ENCODE peak calls at places on chromosomes 16 and 17, in ten cellular contexts. Z is AG10803, D is NCI-H2029, C is stromal cell of bone marrow, A is Calu3, Y is T-helper 2 cell, U is NCI-H1436, W is iPS-NIHi11, T is adrenal gland, K is AG09319. S is an unnamed sample.

GRCh38 chr17:36578671-36579070 is 13.0 kb upstream of the DHRS11 start:
- DNase-seq in Z (peak), D (no peak), C (no peak), A (no peak), Y (no peak), U (no peak), W (no peak), T (no peak), K (no peak), S (peak)

GRCh38 chr17:3929181-3929580 is 12.9 kb upstream of the P2RX1 start:
- DNase-seq in Z (no peak), D (no peak), C (no peak), A (no peak), Y (no peak), U (no peak), W (peak), T (no peak), K (no peak), S (no peak)

GRCh38 chr17:18319604-18320256 is 4.6 kb downstream of the SMCR8 start:
- DNase-seq in Z (peak), D (no peak), C (peak), A (no peak), Y (no peak), U (peak), W (peak), T (peak), K (peak), S (peak)

GRCh38 chr16:13561276-13561675 is 358.7 kb upstream of the ERCC4 start:
- DNase-seq in Z (no peak), D (no peak), C (no peak), A (no peak), Y (no peak), U (no peak), W (no peak), T (no peak), K (no peak), S (no peak)

GRCh38 chr17:76536511-76537287 is 810 bp downstream of the CYGB start:
- DNase-seq in Z (no peak), D (no peak), C (no peak), A (no peak), Y (no peak), U (no peak), W (no peak), T (no peak), K (no peak), S (no peak)

GRCh38 chr16:60811657-60812056 is 1224.6 kb downstream of the CDH8 start:
- DNase-seq in Z (peak), D (no peak), C (no peak), A (no peak), Y (no peak), U (no peak), W (no peak), T (no peak), K (no peak), S (no peak)

GRCh38 chr17:65794572-65794971 is 233.1 kb upstream of the AXIN2 start:
- DNase-seq in Z (peak), D (no peak), C (no peak), A (peak), Y (no peak), U (peak), W (peak), T (no peak), K (no peak), S (peak)

GRCh38 chr16:19883296-19883951 is 1.2 kb downstream of the GPRC5B start:
- DNase-seq in Z (no peak), D (no peak), C (no peak), A (peak), Y (no peak), U (no peak), W (no peak), T (peak), K (no peak), S (no peak)

GRCh38 chr17:69342896-69343644 is 16.1 kb upstream of the ABCA5 start:
- DNase-seq in Z (no peak), D (no peak), C (no peak), A (no peak), Y (no peak), U (no peak), W (no peak), T (no peak), K (no peak), S (no peak)

GRCh38 chr16:49484936-49485335 is 111.3 kb downstream of the C16orf78 start:
- DNase-seq in Z (no peak), D (no peak), C (no peak), A (no peak), Y (no peak), U (no peak), W (no peak), T (no peak), K (no peak), S (no peak)

GRCh38 chr17:79644617-79645016 is 33.8 kb upstream of the RBFOX3 start:
- DNase-seq in Z (no peak), D (no peak), C (no peak), A (no peak), Y (no peak), U (no peak), W (no peak), T (no peak), K (no peak), S (no peak)

GRCh38 chr17:63019138-63019873 is 53.3 kb downstream of the TANC2 start:
- DNase-seq in Z (no peak), D (no peak), C (no peak), A (no peak), Y (no peak), U (no peak), W (no peak), T (no peak), K (no peak), S (no peak)

GRCh38 chr17:29292071-29292991 is 1.6 kb downstream of the NUFIP2 start:
- DNase-seq in Z (peak), D (no peak), C (peak), A (peak), Y (peak), U (peak), W (peak), T (peak), K (no peak), S (peak)

GRCh38 chr16:22300427-22301071 is 3.3 kb downstream of the POLR3E start:
- DNase-seq in Z (peak), D (peak), C (peak), A (peak), Y (no peak), U (no peak), W (peak), T (peak), K (no peak), S (peak)

GRCh38 chr17:15966183-15966878 is 21.4 kb downstream of the ADORA2B start:
- DNase-seq in Z (no peak), D (peak), C (no peak), A (no peak), Y (no peak), U (peak), W (peak), T (no peak), K (no peak), S (no peak)

GRCh38 chr17:8673621-8674020 is 43.1 kb upstream of the MYH10 start:
- DNase-seq in Z (peak), D (no peak), C (no peak), A (no peak), Y (no peak), U (no peak), W (no peak), T (peak), K (no peak), S (peak)